ENCODE peak calls at places on chromosomes 7 and 10, in nine cellular contexts. Y, O, S, P, E, G, T, I and B are unnamed samples.

GRCh38 chr10:22655312-22655973 is 58.9 kb downstream of the PIP4K2A start:
- DNase-seq in Y (peak), O (no peak), S (no peak), P (no peak), E (no peak), G (no peak), T (no peak), I (peak), B (no peak)

GRCh38 chr7:124667754-124668153 is 97.8 kb downstream of the GPR37 start:
- DNase-seq in Y (no peak), O (no peak), S (no peak), P (no peak), E (no peak), G (no peak), T (no peak), I (no peak), B (no peak)

GRCh38 chr7:81488210-81488609 is 281.6 kb downstream of the HGF start:
- DNase-seq in Y (no peak), O (no peak), S (no peak), P (no peak), E (no peak), G (no peak), T (no peak), I (no peak), B (no peak)

GRCh38 chr7:30146127-30146612 is 11.4 kb downstream of the MTURN start:
- DNase-seq in Y (no peak), O (no peak), S (no peak), P (no peak), E (no peak), G (peak), T (no peak), I (no peak), B (no peak)

GRCh38 chr10:1379601-1380000 is 323.4 kb downstream of the WDR37 start:
- DNase-seq in Y (no peak), O (no peak), S (no peak), P (no peak), E (no peak), G (peak), T (no peak), I (no peak), B (no peak)

GRCh38 chr10:87705339-87705738 is 45.7 kb downstream of the PAPSS2 start:
- DNase-seq in Y (no peak), O (no peak), S (no peak), P (no peak), E (peak), G (no peak), T (no peak), I (no peak), B (no peak)

GRCh38 chr10:89207181-89207800 is at the start of gene CH25H:
- DNase-seq in Y (peak), O (peak), S (no peak), P (peak), E (peak), G (peak), T (peak), I (peak), B (no peak)

GRCh38 chr7:5320802-5321396 is 38.2 kb downstream of the SLC29A4 start:
- DNase-seq in Y (no peak), O (no peak), S (no peak), P (no peak), E (no peak), G (no peak), T (no peak), I (no peak), B (no peak)

GRCh38 chr10:113961261-113961938 is 82.3 kb upstream of the ADRB1 start:
- DNase-seq in Y (peak), O (no peak), S (peak), P (no peak), E (no peak), G (peak), T (peak), I (peak), B (peak)